ENCODE peak calls at places on chromosomes 12 and 14, in eight cellular contexts. H is fibroblast of pulmonary artery, N is cardiac fibroblast, U is heart right ventricle, T is substantia nigra, S is NCI-H2081 treated with DMSO at 0.1 percent for 48 hours, D is H1, X is OCI-LY7. J is an unnamed sample.

GRCh38 chr14:54083549-54084239 is 127.1 kb upstream of the BMP4 start:
- DNase-seq in H (peak), N (no peak), U (no peak), T (no peak), S (no peak), D (no peak), X (no peak), J (no peak)

GRCh38 chr12:106223485-106224391 is 24.1 kb downstream of the CKAP4 start:
- DNase-seq in H (peak), N (peak), U (peak), T (peak), S (peak), D (no peak), X (peak), J (peak)

GRCh38 chr14:71638523-71639196 is 293.6 kb upstream of the RGS6 start:
- DNase-seq in H (peak), N (peak), U (no peak), T (no peak), S (no peak), D (no peak), X (no peak), J (no peak)

GRCh38 chr12:42728770-42729531 is 139.4 kb upstream of the PRICKLE1 start:
- DNase-seq in H (no peak), N (no peak), U (no peak), T (no peak), S (no peak), D (no peak), X (no peak), J (no peak)

GRCh38 chr14:91377700-91378652 is 39.6 kb downstream of the CCDC88C start:
- DNase-seq in H (no peak), N (no peak), U (no peak), T (no peak), S (no peak), D (no peak), X (peak), J (no peak)

GRCh38 chr12:22037952-22038351 is 8.1 kb upstream of the CMAS start:
- DNase-seq in H (no peak), N (no peak), U (no peak), T (no peak), S (no peak), D (no peak), X (no peak), J (no peak)

GRCh38 chr12:5432011-5432400 is at the start of gene NTF3:
- DNase-seq in H (peak), N (peak), U (peak), T (no peak), S (no peak), D (no peak), X (peak), J (peak)

GRCh38 chr12:22272596-22272995 is 61.9 kb downstream of the ST8SIA1 start:
- DNase-seq in H (no peak), N (no peak), U (no peak), T (no peak), S (no peak), D (no peak), X (no peak), J (no peak)

GRCh38 chr14:58533417-58533816 is 104.3 kb upstream of the DACT1 start:
- DNase-seq in H (peak), N (peak), U (peak), T (peak), S (no peak), D (no peak), X (no peak), J (no peak)